ENCODE peak calls at places on chromosomes 12 and 14, in six cellular contexts. Z is stimulated activated CD4-positive, alpha-beta T cell treated with anti-CD3 and anti-CD28 coated beads, Interleukin-12 subunit alpha, Interleukin-12 subunit beta, amount 100 ng/mL, for 48 hours; U is activated CD4-positive, CD25-positive, alpha-beta regulatory T cell; W is cerebellum; I is hypothalamus; S is activated T-cell treated with anti-CD3 and anti-CD28 coated beads for 1 hour. B is an unnamed sample.

GRCh38 chr14:22824711-22825359 is 4.9 kb upstream of the MRPL52 start:
- DNase-seq in Z (no peak), U (no peak), W (no peak), I (no peak), S (no peak), B (no peak)

GRCh38 chr14:23185046-23185445 is 1.6 kb upstream of the SLC7A8 start:
- DNase-seq in Z (no peak), U (no peak), W (no peak), I (no peak), S (no peak), B (no peak)

GRCh38 chr12:1357171-1357570 is 237.2 kb downstream of the FBXL14 start:
- DNase-seq in Z (no peak), U (no peak), W (no peak), I (no peak), S (no peak), B (no peak)

GRCh38 chr14:86574026-86574777 is 1044.3 kb downstream of the FLRT2 start:
- DNase-seq in Z (no peak), U (no peak), W (no peak), I (no peak), S (no peak), B (no peak)

GRCh38 chr14:101233016-101233355 is 328.3 kb upstream of the DIO3 start:
- DNase-seq in Z (no peak), U (no peak), W (no peak), I (no peak), S (no peak), B (no peak)

GRCh38 chr12:128245106-128245505 is 21.9 kb upstream of the TMEM132C start:
- DNase-seq in Z (no peak), U (no peak), W (no peak), I (no peak), S (no peak), B (no peak)

GRCh38 chr12:1691123-1692007 is 495 bp downstream of the ADIPOR2 start:
- DNase-seq in Z (no peak), U (no peak), W (peak; percentile 35), I (peak; percentile 67), S (peak; percentile 13), B (no peak)

GRCh38 chr12:12364787-12365441 is 8.0 kb downstream of the BORCS5 start:
- DNase-seq in Z (no peak), U (no peak), W (no peak), I (no peak), S (no peak), B (no peak)

GRCh38 chr12:14884458-14884878 is 1.2 kb downstream of the MGP start:
- DNase-seq in Z (peak; percentile 55), U (peak; percentile 69), W (peak; percentile 52), I (peak; percentile 39), S (peak; percentile 78), B (peak; percentile 5)

GRCh38 chr14:105290598-105291356 is 10.0 kb downstream of the BRF1 start:
- DNase-seq in Z (no peak), U (no peak), W (no peak), I (no peak), S (no peak), B (no peak)

GRCh38 chr12:68587448-68587873 is 23.2 kb upstream of the RAP1B start:
- DNase-seq in Z (peak; percentile 32), U (no peak), W (no peak), I (no peak), S (no peak), B (no peak)

GRCh38 chr12:130104596-130105253 is 57.5 kb upstream of the FZD10 start:
- DNase-seq in Z (no peak), U (no peak), W (no peak), I (peak; percentile 8), S (no peak), B (no peak)

GRCh38 chr12:1688086-1688710 is 2.7 kb upstream of the ADIPOR2 start:
- DNase-seq in Z (no peak), U (no peak), W (no peak), I (no peak), S (no peak), B (no peak)

GRCh38 chr12:31234955-31235867 is 90.7 kb downstream of the SINHCAF start:
- DNase-seq in Z (no peak), U (no peak), W (no peak), I (peak; percentile 20), S (no peak), B (no peak)

GRCh38 chr12:79299447-79300198 is 391.1 kb downstream of the PAWR start:
- DNase-seq in Z (no peak), U (no peak), W (no peak), I (no peak), S (no peak), B (no peak)

GRCh38 chr12:1281683-1282366 is 290.8 kb downstream of the ERC1 start:
- DNase-seq in Z (no peak), U (no peak), W (no peak), I (no peak), S (no peak), B (no peak)

GRCh38 chr14:50667491-50668007 is 557 bp downstream of the SAV1 start:
- DNase-seq in Z (peak; percentile 19), U (peak; percentile 20), W (no peak), I (no peak), S (peak; percentile 19), B (peak; percentile 19)

GRCh38 chr14:98146416-98146815 is 1125.6 kb downstream of the BCL11B start:
- DNase-seq in Z (no peak), U (no peak), W (peak; percentile 63), I (no peak), S (no peak), B (no peak)

B was measured in GM12892.